ENCODE peak calls at places on chromosomes 2 and 18, in four cellular contexts. One of them, this sample, is unnamed.

GRCh38 chr2:131156452-131157149 is 51.5 kb downstream of the PLEKHB2 start:
- DNase-seq in brain microvascular endothelial cell: no peak
- DNase-seq in IMR-90: no peak
- DNase-seq in uterus: no peak
- DNase-seq in this sample: no peak

GRCh38 chr2:138059967-138060635 is 95.8 kb downstream of the HNMT start:
- DNase-seq in brain microvascular endothelial cell: peak
- DNase-seq in IMR-90: peak
- DNase-seq in uterus: peak
- DNase-seq in this sample: no peak

GRCh38 chr2:225468131-225468530 is 68.6 kb downstream of the NYAP2 start:
- DNase-seq in brain microvascular endothelial cell: peak
- DNase-seq in IMR-90: peak
- DNase-seq in uterus: no peak
- DNase-seq in this sample: no peak

GRCh38 chr2:53820038-53820437 is 33.2 kb downstream of the ERLEC1 start:
- DNase-seq in brain microvascular endothelial cell: no peak
- DNase-seq in IMR-90: no peak
- DNase-seq in uterus: no peak
- DNase-seq in this sample: no peak

GRCh38 chr2:128776461-128776971 is 457.8 kb upstream of the HS6ST1 start:
- DNase-seq in brain microvascular endothelial cell: no peak
- DNase-seq in IMR-90: no peak
- DNase-seq in uterus: no peak
- DNase-seq in this sample: no peak

GRCh38 chr2:215140166-215140707 is 1.8 kb upstream of the ABCA12 start:
- DNase-seq in brain microvascular endothelial cell: no peak
- DNase-seq in IMR-90: no peak
- DNase-seq in uterus: no peak
- DNase-seq in this sample: no peak

GRCh38 chr18:76130845-76131244 is 364.2 kb downstream of the ZNF516 start:
- DNase-seq in brain microvascular endothelial cell: no peak
- DNase-seq in IMR-90: no peak
- DNase-seq in uterus: no peak
- DNase-seq in this sample: no peak

GRCh38 chr2:239803102-239803763 is 221.9 kb downstream of the NDUFA10 start:
- DNase-seq in brain microvascular endothelial cell: no peak
- DNase-seq in IMR-90: no peak
- DNase-seq in uterus: no peak
- DNase-seq in this sample: no peak

GRCh38 chr18:60100805-60101204 is 201.0 kb downstream of the PMAIP1 start:
- DNase-seq in brain microvascular endothelial cell: no peak
- DNase-seq in IMR-90: no peak
- DNase-seq in uterus: no peak
- DNase-seq in this sample: no peak

GRCh38 chr2:241848761-241849615 is 9.7 kb downstream of the PDCD1 start:
- DNase-seq in brain microvascular endothelial cell: no peak
- DNase-seq in IMR-90: no peak
- DNase-seq in uterus: no peak
- DNase-seq in this sample: no peak

GRCh38 chr2:9002637-9003365 is 683 bp downstream of the MBOAT2 start:
- DNase-seq in brain microvascular endothelial cell: no peak
- DNase-seq in IMR-90: no peak
- DNase-seq in uterus: peak
- DNase-seq in this sample: no peak

GRCh38 chr18:31399336-31400032 is 22.9 kb downstream of the DSG4 start:
- DNase-seq in brain microvascular endothelial cell: peak
- DNase-seq in IMR-90: no peak
- DNase-seq in uterus: no peak
- DNase-seq in this sample: no peak

GRCh38 chr2:232333361-232334135 is 45.0 kb upstream of the ALPP start:
- DNase-seq in brain microvascular endothelial cell: no peak
- DNase-seq in IMR-90: no peak
- DNase-seq in uterus: no peak
- DNase-seq in this sample: no peak

GRCh38 chr2:65128297-65129190 is 1.4 kb downstream of the RAB1A start:
- DNase-seq in brain microvascular endothelial cell: peak
- DNase-seq in IMR-90: peak
- DNase-seq in uterus: no peak
- DNase-seq in this sample: no peak

GRCh38 chr2:233331536-233331935 is 22.8 kb upstream of the DGKD start:
- DNase-seq in brain microvascular endothelial cell: no peak
- DNase-seq in IMR-90: no peak
- DNase-seq in uterus: peak
- DNase-seq in this sample: no peak

GRCh38 chr2:55364189-55365055 is 55.2 kb downstream of the CCDC88A start:
- DNase-seq in brain microvascular endothelial cell: peak
- DNase-seq in IMR-90: peak
- DNase-seq in uterus: peak
- DNase-seq in this sample: peak

GRCh38 chr2:179991344-179991743 is 15.8 kb downstream of the CWC22 start:
- DNase-seq in brain microvascular endothelial cell: peak
- DNase-seq in IMR-90: no peak
- DNase-seq in uterus: no peak
- DNase-seq in this sample: no peak

GRCh38 chr2:233671290-233672161 is at the start of gene UGT1A9:
- DNase-seq in brain microvascular endothelial cell: no peak
- DNase-seq in IMR-90: no peak
- DNase-seq in uterus: no peak
- DNase-seq in this sample: no peak

GRCh38 chr2:6654279-6654678 is 211.4 kb downstream of the CMPK2 start:
- DNase-seq in brain microvascular endothelial cell: no peak
- DNase-seq in IMR-90: no peak
- DNase-seq in uterus: no peak
- DNase-seq in this sample: no peak

GRCh38 chr2:73970850-73971471 is 13.7 kb upstream of the TET3 start:
- DNase-seq in brain microvascular endothelial cell: no peak
- DNase-seq in IMR-90: no peak
- DNase-seq in uterus: peak
- DNase-seq in this sample: no peak

GRCh38 chr2:131022731-131023130 is 70.5 kb downstream of the FAM168B start:
- DNase-seq in brain microvascular endothelial cell: no peak
- DNase-seq in IMR-90: peak
- DNase-seq in uterus: no peak
- DNase-seq in this sample: no peak

GRCh38 chr18:616380-616995 is 19.7 kb downstream of the CLUL1 start:
- DNase-seq in brain microvascular endothelial cell: no peak
- DNase-seq in IMR-90: peak
- DNase-seq in uterus: no peak
- DNase-seq in this sample: no peak

GRCh38 chr2:85778646-85779364 is 25.0 kb downstream of the ATOH8 start:
- DNase-seq in brain microvascular endothelial cell: no peak
- DNase-seq in IMR-90: no peak
- DNase-seq in uterus: no peak
- DNase-seq in this sample: no peak

GRCh38 chr2:119292226-119292625 is 68.6 kb downstream of the STEAP3 start:
- DNase-seq in brain microvascular endothelial cell: peak
- DNase-seq in IMR-90: peak
- DNase-seq in uterus: no peak
- DNase-seq in this sample: no peak

GRCh38 chr2:146847846-146848245 is 997.0 kb upstream of the ACVR2A start:
- DNase-seq in brain microvascular endothelial cell: no peak
- DNase-seq in IMR-90: no peak
- DNase-seq in uterus: no peak
- DNase-seq in this sample: no peak

GRCh38 chr2:15727396-15728246 is 136.0 kb downstream of the DDX1 start:
- DNase-seq in brain microvascular endothelial cell: no peak
- DNase-seq in IMR-90: no peak
- DNase-seq in uterus: no peak
- DNase-seq in this sample: no peak

GRCh38 chr2:199471443-199472057 is 13.8 kb upstream of the SATB2 start:
- DNase-seq in brain microvascular endothelial cell: peak
- DNase-seq in IMR-90: peak
- DNase-seq in uterus: peak
- DNase-seq in this sample: no peak

GRCh38 chr18:2963048-2963447 is 49.9 kb downstream of the LPIN2 start:
- DNase-seq in brain microvascular endothelial cell: no peak
- DNase-seq in IMR-90: no peak
- DNase-seq in uterus: no peak
- DNase-seq in this sample: no peak

GRCh38 chr18:50451100-50451842 is 76.4 kb downstream of the SKA1 start:
- DNase-seq in brain microvascular endothelial cell: no peak
- DNase-seq in IMR-90: no peak
- DNase-seq in uterus: no peak
- DNase-seq in this sample: no peak

GRCh38 chr2:233837694-233838229 is 16.6 kb downstream of the HJURP start:
- DNase-seq in brain microvascular endothelial cell: no peak
- DNase-seq in IMR-90: no peak
- DNase-seq in uterus: no peak
- DNase-seq in this sample: no peak

GRCh38 chr2:210519594-210519993 is 36.8 kb upstream of the CPS1 start:
- DNase-seq in brain microvascular endothelial cell: no peak
- DNase-seq in IMR-90: no peak
- DNase-seq in uterus: no peak
- DNase-seq in this sample: no peak

GRCh38 chr18:36075862-36076587 is 8.7 kb upstream of the RPRD1A start:
- DNase-seq in brain microvascular endothelial cell: peak
- DNase-seq in IMR-90: peak
- DNase-seq in uterus: no peak
- DNase-seq in this sample: no peak

GRCh38 chr2:8258406-8258805 is 423.4 kb upstream of the ID2 start:
- DNase-seq in brain microvascular endothelial cell: peak
- DNase-seq in IMR-90: no peak
- DNase-seq in uterus: no peak
- DNase-seq in this sample: no peak

GRCh38 chr2:110732422-110733413 is at the start of gene ACOXL:
- DNase-seq in brain microvascular endothelial cell: no peak
- DNase-seq in IMR-90: no peak
- DNase-seq in uterus: no peak
- DNase-seq in this sample: no peak

GRCh38 chr18:47397671-47398319 is 146.3 kb upstream of the SKOR2 start:
- DNase-seq in brain microvascular endothelial cell: no peak
- DNase-seq in IMR-90: no peak
- DNase-seq in uterus: no peak
- DNase-seq in this sample: no peak

GRCh38 chr2:32559136-32559535 is 68.7 kb upstream of the TTC27 start:
- DNase-seq in brain microvascular endothelial cell: no peak
- DNase-seq in IMR-90: peak
- DNase-seq in uterus: peak
- DNase-seq in this sample: no peak

GRCh38 chr2:32558492-32558891 is 69.4 kb upstream of the TTC27 start:
- DNase-seq in brain microvascular endothelial cell: no peak
- DNase-seq in IMR-90: no peak
- DNase-seq in uterus: no peak
- DNase-seq in this sample: no peak

DNA sequence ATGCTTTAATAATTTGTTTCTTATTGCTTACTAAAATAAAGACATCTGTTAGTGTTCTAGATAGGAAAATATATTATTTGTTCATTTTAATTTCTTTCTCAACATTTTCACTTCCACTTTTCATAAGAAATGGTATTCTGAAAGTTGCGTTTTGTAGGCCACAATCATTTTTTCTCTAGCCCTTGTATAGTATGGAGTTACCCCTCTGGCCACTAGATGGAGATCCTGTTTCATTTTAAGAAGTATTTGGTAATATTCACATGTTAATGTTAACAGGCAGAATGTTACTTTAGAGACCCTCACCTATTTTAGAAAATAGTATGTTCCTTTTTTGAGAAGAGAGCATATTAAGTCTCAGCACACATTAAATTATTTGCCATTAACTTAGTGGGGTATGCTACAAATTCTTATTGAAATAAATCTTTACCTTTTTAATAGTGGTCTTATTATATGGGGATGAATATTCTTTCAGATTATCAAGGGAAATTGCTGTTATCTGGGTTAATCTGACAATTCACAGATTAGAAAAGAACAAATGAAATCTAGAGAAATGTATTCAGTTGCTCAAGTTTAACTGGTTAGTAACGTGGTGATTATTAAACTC is 73.9 kb upstream of the TTC27 start:
- DNase-seq in brain microvascular endothelial cell: peak
- DNase-seq in IMR-90: peak
- DNase-seq in uterus: no peak
- DNase-seq in this sample: no peak
- TF ChIP-seq CTCF in brain microvascular endothelial cell: peak
- TF ChIP-seq CTCF in IMR-90: peak
- TF ChIP-seq CTCF in uterus: peak
- TF ChIP-seq CTCF in this sample: peak

GRCh38 chr18:28189400-28190239 is 12.7 kb upstream of the CDH2 start:
- DNase-seq in brain microvascular endothelial cell: peak
- DNase-seq in IMR-90: peak
- DNase-seq in uterus: no peak
- DNase-seq in this sample: no peak
- TF ChIP-seq CTCF in brain microvascular endothelial cell: peak
- TF ChIP-seq CTCF in IMR-90: peak
- TF ChIP-seq CTCF in uterus: no peak
- TF ChIP-seq CTCF in this sample: peak

DNA sequence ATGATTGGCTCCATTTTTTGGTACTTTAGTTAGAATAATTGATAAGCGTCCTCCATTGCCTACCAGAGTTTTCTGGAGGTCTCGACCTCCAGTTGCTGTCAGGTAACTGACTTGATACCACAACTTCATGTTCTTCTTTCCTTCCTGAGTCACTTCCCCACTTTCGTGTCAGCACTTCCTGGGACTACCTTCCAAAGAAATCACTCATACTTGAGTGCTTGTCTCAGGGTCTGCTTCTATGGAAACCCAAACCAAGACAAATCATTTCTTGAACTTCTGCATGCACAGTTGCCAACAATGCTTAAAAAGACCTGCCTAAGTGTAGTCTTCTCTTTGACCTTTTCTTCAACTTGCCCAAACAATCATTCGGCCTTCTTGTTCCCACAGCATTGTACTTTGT is 210.3 kb upstream of the ETAA1 start:
- DNase-seq in brain microvascular endothelial cell: no peak
- DNase-seq in IMR-90: no peak
- DNase-seq in uterus: no peak
- DNase-seq in this sample: no peak
- TF ChIP-seq CTCF in brain microvascular endothelial cell: no peak
- TF ChIP-seq CTCF in IMR-90: no peak
- TF ChIP-seq CTCF in uterus: no peak
- TF ChIP-seq CTCF in this sample: no peak

GRCh38 chr2:124816007-124816406 is 790.9 kb downstream of the CNTNAP5 start:
- DNase-seq in brain microvascular endothelial cell: no peak
- DNase-seq in IMR-90: no peak
- DNase-seq in uterus: no peak
- DNase-seq in this sample: no peak

GRCh38 chr2:124805060-124805459 is 780.0 kb downstream of the CNTNAP5 start:
- DNase-seq in brain microvascular endothelial cell: no peak
- DNase-seq in IMR-90: no peak
- DNase-seq in uterus: no peak
- DNase-seq in this sample: no peak

GRCh38 chr2:124804014-124804940 is 779.2 kb downstream of the CNTNAP5 start:
- DNase-seq in brain microvascular endothelial cell: no peak
- DNase-seq in IMR-90: peak
- DNase-seq in uterus: no peak
- DNase-seq in this sample: no peak

GRCh38 chr2:124815386-124815785 is 790.3 kb downstream of the CNTNAP5 start:
- DNase-seq in brain microvascular endothelial cell: no peak
- DNase-seq in IMR-90: no peak
- DNase-seq in uterus: no peak
- DNase-seq in this sample: no peak

GRCh38 chr2:124810132-124810531 is 785.0 kb downstream of the CNTNAP5 start:
- DNase-seq in brain microvascular endothelial cell: no peak
- DNase-seq in IMR-90: peak
- DNase-seq in uterus: no peak
- DNase-seq in this sample: no peak
- TF ChIP-seq CTCF in brain microvascular endothelial cell: no peak
- TF ChIP-seq CTCF in IMR-90: peak
- TF ChIP-seq CTCF in uterus: no peak
- TF ChIP-seq CTCF in this sample: no peak